ENCODE peak calls at places on chromosome 14, in four cellular contexts. One of them, this sample, is unnamed.

GRCh38 chr14:80956922-80957321 is 1.5 kb downstream of the TSHR start:
- DNase-seq in GM10248: no peak
- DNase-seq in esophagus muscularis mucosa: no peak
- DNase-seq in suprapubic skin: no peak
- DNase-seq in this sample: no peak

GRCh38 chr14:19771895-19772430 is 1.3 kb upstream of the OR4M1 start:
- DNase-seq in GM10248: no peak
- DNase-seq in esophagus muscularis mucosa: no peak
- DNase-seq in suprapubic skin: no peak
- DNase-seq in this sample: no peak

GRCh38 chr14:99146991-99147740 is 124.8 kb downstream of the BCL11B start:
- DNase-seq in GM10248: no peak
- DNase-seq in esophagus muscularis mucosa: no peak
- DNase-seq in suprapubic skin: peak
- DNase-seq in this sample: no peak

GRCh38 chr14:21406213-21406612 is 22.4 kb upstream of the SUPT16H start:
- DNase-seq in GM10248: no peak
- DNase-seq in esophagus muscularis mucosa: no peak
- DNase-seq in suprapubic skin: no peak
- DNase-seq in this sample: no peak

GRCh38 chr14:76812093-76812421 is 625 bp downstream of the ANGEL1 start:
- DNase-seq in GM10248: peak
- DNase-seq in esophagus muscularis mucosa: no peak
- DNase-seq in suprapubic skin: no peak
- DNase-seq in this sample: no peak

GRCh38 chr14:105627701-105628100 is 101.3 kb downstream of the TMEM121 start:
- DNase-seq in GM10248: no peak
- DNase-seq in esophagus muscularis mucosa: no peak
- DNase-seq in suprapubic skin: no peak
- DNase-seq in this sample: no peak

GRCh38 chr14:104280902-104281767 is 142.7 kb downstream of the KIF26A start:
- DNase-seq in GM10248: no peak
- DNase-seq in esophagus muscularis mucosa: no peak
- DNase-seq in suprapubic skin: peak
- DNase-seq in this sample: peak

GRCh38 chr14:31566456-31566855 is 5.3 kb downstream of the NUBPL start:
- DNase-seq in GM10248: no peak
- DNase-seq in esophagus muscularis mucosa: no peak
- DNase-seq in suprapubic skin: no peak
- DNase-seq in this sample: no peak

GRCh38 chr14:21467620-21468019 is 9.1 kb downstream of the RAB2B start:
- DNase-seq in GM10248: no peak
- DNase-seq in esophagus muscularis mucosa: no peak
- DNase-seq in suprapubic skin: no peak
- DNase-seq in this sample: no peak

GRCh38 chr14:81164167-81164774 is 56.5 kb downstream of the GTF2A1 start:
- DNase-seq in GM10248: peak
- DNase-seq in esophagus muscularis mucosa: no peak
- DNase-seq in suprapubic skin: no peak
- DNase-seq in this sample: no peak

GRCh38 chr14:80787876-80788275 is 153.7 kb downstream of the CEP128 start:
- DNase-seq in GM10248: no peak
- DNase-seq in esophagus muscularis mucosa: no peak
- DNase-seq in suprapubic skin: no peak
- DNase-seq in this sample: no peak

GRCh38 chr14:65832431-65833253 is 420.1 kb downstream of the FUT8 start:
- DNase-seq in GM10248: no peak
- DNase-seq in esophagus muscularis mucosa: no peak
- DNase-seq in suprapubic skin: no peak
- DNase-seq in this sample: no peak

GRCh38 chr14:92956961-92957360 is 34.0 kb downstream of the CHGA start:
- DNase-seq in GM10248: no peak
- DNase-seq in esophagus muscularis mucosa: no peak
- DNase-seq in suprapubic skin: no peak
- DNase-seq in this sample: no peak

GRCh38 chr14:100900837-100901390 is 2.6 kb downstream of the RTL1 start:
- DNase-seq in GM10248: no peak
- DNase-seq in esophagus muscularis mucosa: peak
- DNase-seq in suprapubic skin: no peak
- DNase-seq in this sample: no peak

GRCh38 chr14:65962952-65963351 is 523.2 kb upstream of the CCDC196 start:
- DNase-seq in GM10248: no peak
- DNase-seq in esophagus muscularis mucosa: no peak
- DNase-seq in suprapubic skin: no peak
- DNase-seq in this sample: no peak

GRCh38 chr14:35213143-35213788 is 78.9 kb upstream of the PSMA6 start:
- DNase-seq in GM10248: no peak
- DNase-seq in esophagus muscularis mucosa: no peak
- DNase-seq in suprapubic skin: no peak
- DNase-seq in this sample: no peak

GRCh38 chr14:22980672-22981089 is 1.7 kb downstream of the AJUBA start:
- DNase-seq in GM10248: no peak
- DNase-seq in esophagus muscularis mucosa: no peak
- DNase-seq in suprapubic skin: no peak
- DNase-seq in this sample: no peak

GRCh38 chr14:55500219-55500701 is 59.8 kb upstream of the TBPL2 start:
- DNase-seq in GM10248: no peak
- DNase-seq in esophagus muscularis mucosa: no peak
- DNase-seq in suprapubic skin: no peak
- DNase-seq in this sample: no peak

GRCh38 chr14:98909251-98909944 is 362.6 kb downstream of the BCL11B start:
- DNase-seq in GM10248: no peak
- DNase-seq in esophagus muscularis mucosa: no peak
- DNase-seq in suprapubic skin: no peak
- DNase-seq in this sample: no peak

GRCh38 chr14:104531421-104532190 is 48.0 kb upstream of the C14orf180 start:
- DNase-seq in GM10248: no peak
- DNase-seq in esophagus muscularis mucosa: no peak
- DNase-seq in suprapubic skin: peak
- DNase-seq in this sample: no peak

GRCh38 chr14:76904740-76905569 is 78.7 kb downstream of the LRRC74A start:
- DNase-seq in GM10248: peak
- DNase-seq in esophagus muscularis mucosa: no peak
- DNase-seq in suprapubic skin: no peak
- DNase-seq in this sample: peak

GRCh38 chr14:69685716-69686115 is 74.3 kb downstream of the SUSD6 start:
- DNase-seq in GM10248: no peak
- DNase-seq in esophagus muscularis mucosa: no peak
- DNase-seq in suprapubic skin: no peak
- DNase-seq in this sample: no peak

DNA sequence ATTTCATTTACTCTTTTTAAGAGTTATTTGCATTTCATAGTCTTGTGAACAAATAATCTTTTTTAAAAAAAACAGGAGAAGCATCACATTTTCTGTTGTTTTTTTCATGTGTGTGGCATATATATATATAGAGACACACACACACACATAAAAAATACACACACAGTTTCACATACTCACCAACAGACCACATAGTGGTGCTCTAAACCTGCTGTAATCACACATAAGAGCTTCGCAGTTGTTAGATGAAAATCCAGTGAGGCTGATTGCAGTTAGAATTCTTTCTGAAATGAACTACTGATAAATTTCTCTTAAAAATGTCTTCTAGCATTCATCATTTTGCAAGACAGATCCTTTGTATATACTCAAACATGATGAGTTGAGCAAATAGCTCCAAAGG is 434.2 kb upstream of the STXBP6 start:
- DNase-seq in GM10248: no peak
- DNase-seq in esophagus muscularis mucosa: no peak
- DNase-seq in suprapubic skin: no peak
- DNase-seq in this sample: no peak
- TF ChIP-seq CTCF in GM10248: no peak
- TF ChIP-seq CTCF in esophagus muscularis mucosa: no peak
- TF ChIP-seq CTCF in suprapubic skin: no peak
- TF ChIP-seq CTCF in this sample: no peak

DNA sequence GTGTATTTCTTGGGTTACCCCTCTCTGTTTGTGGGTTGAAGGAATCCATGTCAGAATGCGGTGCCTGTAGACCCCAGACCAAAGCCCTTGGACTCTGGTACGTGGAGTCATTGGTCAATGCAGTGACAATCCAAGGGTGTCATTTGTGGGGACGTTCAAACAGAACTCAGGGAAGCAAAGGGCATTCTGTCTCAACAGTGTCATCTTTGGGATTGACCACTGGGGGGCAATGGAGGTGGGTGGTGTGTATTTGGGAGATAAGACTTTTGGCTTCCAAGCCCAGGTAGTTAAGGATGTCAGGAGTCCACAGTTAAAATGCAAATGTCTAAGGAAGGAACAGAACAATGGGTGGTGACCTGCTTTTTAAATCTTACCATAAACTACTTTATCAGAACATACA is 54.6 kb upstream of the CCDC175 start:
- DNase-seq in GM10248: no peak
- DNase-seq in esophagus muscularis mucosa: no peak
- DNase-seq in suprapubic skin: no peak
- DNase-seq in this sample: no peak
- TF ChIP-seq CTCF in GM10248: peak
- TF ChIP-seq CTCF in esophagus muscularis mucosa: no peak
- TF ChIP-seq CTCF in suprapubic skin: no peak
- TF ChIP-seq CTCF in this sample: no peak

GRCh38 chr14:41257476-41257875 is 349.2 kb upstream of the LRFN5 start:
- DNase-seq in GM10248: no peak
- DNase-seq in esophagus muscularis mucosa: no peak
- DNase-seq in suprapubic skin: no peak
- DNase-seq in this sample: no peak
- TF ChIP-seq CTCF in GM10248: no peak
- TF ChIP-seq CTCF in esophagus muscularis mucosa: no peak
- TF ChIP-seq CTCF in suprapubic skin: no peak
- TF ChIP-seq CTCF in this sample: no peak

DNA sequence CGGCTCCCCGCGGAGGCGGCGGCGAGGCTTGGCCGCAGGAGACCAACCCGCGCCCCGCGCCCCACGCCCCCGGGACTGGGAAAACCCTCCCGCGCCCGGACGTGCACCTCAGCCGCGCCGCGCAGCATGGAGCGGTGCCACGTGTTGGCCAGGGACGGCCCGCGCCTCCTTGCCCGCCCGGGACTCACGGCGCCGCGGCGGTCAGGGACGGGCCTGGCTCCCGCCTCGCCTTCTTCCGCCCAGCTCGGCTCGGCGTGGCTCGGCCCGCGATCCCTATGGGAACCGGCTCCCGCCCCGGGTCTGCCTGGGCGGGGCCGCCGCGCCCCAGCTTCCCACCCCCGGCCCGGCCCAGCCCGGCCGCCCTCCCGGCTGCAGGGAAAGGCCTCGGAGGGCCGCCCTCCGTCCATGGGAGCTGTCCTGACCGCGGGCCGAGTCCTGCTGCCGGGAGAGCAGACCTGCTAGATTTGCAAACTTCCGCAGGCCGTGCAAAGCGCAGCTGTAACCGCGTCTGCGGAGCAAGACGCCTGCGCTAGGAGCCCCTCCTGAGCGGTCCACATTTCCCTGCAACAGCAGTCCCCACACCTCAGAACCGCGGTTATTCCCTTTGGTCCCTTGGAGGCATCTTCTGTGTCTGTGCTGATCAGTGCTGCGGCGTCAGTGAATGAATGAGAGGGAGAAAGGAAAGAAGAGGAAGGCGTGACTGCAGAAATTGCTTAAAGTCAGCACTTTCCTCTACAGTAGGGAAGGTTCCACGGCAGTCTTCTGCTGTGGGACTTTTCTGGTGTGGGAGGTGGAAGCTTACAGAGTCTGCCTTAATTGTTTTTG is at the start of gene CDKL1:
- DNase-seq in GM10248: peak
- DNase-seq in esophagus muscularis mucosa: no peak
- DNase-seq in suprapubic skin: peak
- DNase-seq in this sample: no peak
- TF ChIP-seq CTCF in GM10248: no peak
- TF ChIP-seq CTCF in esophagus muscularis mucosa: no peak
- TF ChIP-seq CTCF in suprapubic skin: no peak
- TF ChIP-seq CTCF in this sample: no peak

This sample was measured in omental fat pad.